ENCODE peak calls at places on chromosomes 2 and 18, in five cellular contexts. C is effector memory CD8-positive, alpha-beta T cell; X is prostate gland; D is heart right ventricle; R is retinal pigment epithelial cell. S is an unnamed sample.

GRCh38 chr2:5911801-5912200 is 219.6 kb downstream of the SOX11 start:
- DNase-seq in D (no peak), R (no peak), X (no peak), C (no peak), S (no peak)

GRCh38 chr2:168087406-168087805 is 160.0 kb downstream of the STK39 start:
- DNase-seq in R (no peak), X (peak; percentile 15), D (no peak), C (no peak), S (no peak)

GRCh38 chr2:34105015-34105767 is 506.1 kb upstream of the FAM98A start:
- DNase-seq in X (no peak), D (no peak), R (no peak), C (no peak), S (no peak)

GRCh38 chr2:12607971-12608370 is 108.8 kb upstream of the TRIB2 start:
- DNase-seq in C (no peak), R (no peak), D (no peak), X (no peak), S (no peak)

GRCh38 chr2:176126929-176127768 is 2.4 kb upstream of the HOXD8 start:
- DNase-seq in X (peak; percentile 55), R (no peak), C (peak; percentile 72), D (peak; percentile 78), S (peak; percentile 78)

GRCh38 chr2:102101844-102102635 is 40.5 kb upstream of the IL1R1 start:
- DNase-seq in X (no peak), D (no peak), C (no peak), R (no peak), S (peak; percentile 70)

GRCh38 chr2:60439219-60439974 is 114.1 kb downstream of the BCL11A start:
- DNase-seq in C (no peak), R (no peak), X (no peak), D (peak; percentile 47), S (peak; percentile 46)

GRCh38 chr18:47342566-47342965 is 91.1 kb upstream of the SKOR2 start:
- DNase-seq in X (no peak), R (no peak), C (no peak), D (no peak), S (no peak)